ENCODE peak calls at places on chromosomes 16 and 17, in seven cellular contexts. One of them, this sample, is unnamed.

GRCh38 chr17:78967782-78968362 is 11.9 kb downstream of the LGALS3BP start:
- DNase-seq in OCI-LY7: no peak
- DNase-seq in caudate nucleus: no peak
- DNase-seq in CD4-positive, alpha-beta memory T cell: no peak
- DNase-seq in RWPE1: no peak
- DNase-seq in osteoblast: peak
- DNase-seq in left ventricle myocardium inferior: no peak
- DNase-seq in this sample: no peak

GRCh38 chr17:28574536-28574935 is 2.2 kb downstream of the ALDOC start:
- DNase-seq in OCI-LY7: no peak
- DNase-seq in caudate nucleus: no peak
- DNase-seq in CD4-positive, alpha-beta memory T cell: no peak
- DNase-seq in RWPE1: no peak
- DNase-seq in osteoblast: no peak
- DNase-seq in left ventricle myocardium inferior: no peak
- DNase-seq in this sample: no peak

GRCh38 chr17:41013606-41014005 is 4.7 kb upstream of the KRTAP3-1 start:
- DNase-seq in OCI-LY7: no peak
- DNase-seq in caudate nucleus: no peak
- DNase-seq in CD4-positive, alpha-beta memory T cell: no peak
- DNase-seq in RWPE1: no peak
- DNase-seq in osteoblast: no peak
- DNase-seq in left ventricle myocardium inferior: no peak
- DNase-seq in this sample: no peak

GRCh38 chr17:8426802-8427201 is 8.9 kb upstream of the NDEL1 start:
- DNase-seq in OCI-LY7: no peak
- DNase-seq in caudate nucleus: no peak
- DNase-seq in CD4-positive, alpha-beta memory T cell: no peak
- DNase-seq in RWPE1: no peak
- DNase-seq in osteoblast: no peak
- DNase-seq in left ventricle myocardium inferior: no peak
- DNase-seq in this sample: no peak

GRCh38 chr16:51734220-51734619 is 583.1 kb upstream of the SALL1 start:
- DNase-seq in OCI-LY7: no peak
- DNase-seq in caudate nucleus: no peak
- DNase-seq in CD4-positive, alpha-beta memory T cell: no peak
- DNase-seq in RWPE1: no peak
- DNase-seq in osteoblast: no peak
- DNase-seq in left ventricle myocardium inferior: no peak
- DNase-seq in this sample: no peak

GRCh38 chr17:4598776-4599504 is 14.6 kb downstream of the SMTNL2 start:
- DNase-seq in OCI-LY7: no peak
- DNase-seq in caudate nucleus: no peak
- DNase-seq in CD4-positive, alpha-beta memory T cell: no peak
- DNase-seq in RWPE1: no peak
- DNase-seq in osteoblast: peak
- DNase-seq in left ventricle myocardium inferior: peak
- DNase-seq in this sample: no peak

GRCh38 chr17:69067274-69068047 is 6.7 kb upstream of the ABCA9 start:
- DNase-seq in OCI-LY7: peak
- DNase-seq in caudate nucleus: no peak
- DNase-seq in CD4-positive, alpha-beta memory T cell: no peak
- DNase-seq in RWPE1: no peak
- DNase-seq in osteoblast: no peak
- DNase-seq in left ventricle myocardium inferior: no peak
- DNase-seq in this sample: no peak

GRCh38 chr17:81004336-81005015 is 12.8 kb downstream of the CHMP6 start:
- DNase-seq in OCI-LY7: no peak
- DNase-seq in caudate nucleus: no peak
- DNase-seq in CD4-positive, alpha-beta memory T cell: no peak
- DNase-seq in RWPE1: no peak
- DNase-seq in osteoblast: peak
- DNase-seq in left ventricle myocardium inferior: no peak
- DNase-seq in this sample: no peak

DNA sequence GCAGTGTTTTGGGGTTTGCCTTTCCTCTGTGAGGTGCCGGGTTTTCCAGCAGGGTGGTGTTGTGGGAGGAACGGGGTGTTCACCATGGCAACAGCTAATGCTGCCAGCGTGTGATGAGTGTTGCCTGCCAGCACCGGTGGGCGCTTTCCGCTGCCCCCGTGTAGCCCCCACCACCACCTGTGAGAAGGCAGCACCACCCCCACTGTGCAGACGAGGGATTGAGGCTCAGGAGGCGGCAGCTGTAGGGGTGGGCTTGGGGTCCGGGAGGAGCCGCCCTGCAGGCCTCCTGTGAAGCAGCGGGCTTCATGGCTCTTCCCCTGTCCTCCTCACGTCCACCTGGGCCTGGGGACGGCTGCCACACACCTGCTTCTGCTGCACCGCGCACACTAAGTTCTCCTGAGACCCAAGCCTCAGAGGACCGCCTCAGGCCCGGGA is 5.2 kb downstream of the RAB40C start:
- DNase-seq in OCI-LY7: no peak
- DNase-seq in caudate nucleus: no peak
- DNase-seq in CD4-positive, alpha-beta memory T cell: no peak
- DNase-seq in RWPE1: no peak
- DNase-seq in osteoblast: peak
- DNase-seq in left ventricle myocardium inferior: no peak
- DNase-seq in this sample: no peak
- H3K27ac ChIP-seq in OCI-LY7: no peak
- H3K27ac ChIP-seq in caudate nucleus: peak
- H3K27ac ChIP-seq in CD4-positive, alpha-beta memory T cell: no peak
- H3K27ac ChIP-seq in RWPE1: no peak
- H3K27ac ChIP-seq in osteoblast: no peak
- H3K27ac ChIP-seq in left ventricle myocardium inferior: no peak
- H3K27ac ChIP-seq in this sample: no peak

GRCh38 chr16:2025878-2026460 is 733 bp upstream of the NHERF2 start:
- DNase-seq in OCI-LY7: no peak
- DNase-seq in caudate nucleus: no peak
- DNase-seq in CD4-positive, alpha-beta memory T cell: no peak
- DNase-seq in RWPE1: no peak
- DNase-seq in osteoblast: no peak
- DNase-seq in left ventricle myocardium inferior: no peak
- DNase-seq in this sample: no peak
- H3K27ac ChIP-seq in OCI-LY7: no peak
- H3K27ac ChIP-seq in caudate nucleus: no peak
- H3K27ac ChIP-seq in CD4-positive, alpha-beta memory T cell: no peak
- H3K27ac ChIP-seq in RWPE1: peak
- H3K27ac ChIP-seq in osteoblast: no peak
- H3K27ac ChIP-seq in left ventricle myocardium inferior: peak
- H3K27ac ChIP-seq in this sample: no peak

GRCh38 chr17:57579245-57579644 is 165.9 kb downstream of the CCDC182 start:
- DNase-seq in OCI-LY7: no peak
- DNase-seq in caudate nucleus: no peak
- DNase-seq in CD4-positive, alpha-beta memory T cell: no peak
- DNase-seq in RWPE1: no peak
- DNase-seq in osteoblast: peak
- DNase-seq in left ventricle myocardium inferior: no peak
- DNase-seq in this sample: no peak

GRCh38 chr17:57578608-57578990 is 166.5 kb downstream of the CCDC182 start:
- DNase-seq in OCI-LY7: no peak
- DNase-seq in caudate nucleus: no peak
- DNase-seq in CD4-positive, alpha-beta memory T cell: no peak
- DNase-seq in RWPE1: no peak
- DNase-seq in osteoblast: no peak
- DNase-seq in left ventricle myocardium inferior: no peak
- DNase-seq in this sample: no peak

GRCh38 chr17:57580055-57580739 is 164.9 kb downstream of the CCDC182 start:
- DNase-seq in OCI-LY7: no peak
- DNase-seq in caudate nucleus: no peak
- DNase-seq in CD4-positive, alpha-beta memory T cell: no peak
- DNase-seq in RWPE1: no peak
- DNase-seq in osteoblast: peak
- DNase-seq in left ventricle myocardium inferior: no peak
- DNase-seq in this sample: no peak

GRCh38 chr17:57576744-57577143 is 168.4 kb downstream of the CCDC182 start:
- DNase-seq in OCI-LY7: no peak
- DNase-seq in caudate nucleus: no peak
- DNase-seq in CD4-positive, alpha-beta memory T cell: no peak
- DNase-seq in RWPE1: no peak
- DNase-seq in osteoblast: no peak
- DNase-seq in left ventricle myocardium inferior: no peak
- DNase-seq in this sample: no peak

DNA sequence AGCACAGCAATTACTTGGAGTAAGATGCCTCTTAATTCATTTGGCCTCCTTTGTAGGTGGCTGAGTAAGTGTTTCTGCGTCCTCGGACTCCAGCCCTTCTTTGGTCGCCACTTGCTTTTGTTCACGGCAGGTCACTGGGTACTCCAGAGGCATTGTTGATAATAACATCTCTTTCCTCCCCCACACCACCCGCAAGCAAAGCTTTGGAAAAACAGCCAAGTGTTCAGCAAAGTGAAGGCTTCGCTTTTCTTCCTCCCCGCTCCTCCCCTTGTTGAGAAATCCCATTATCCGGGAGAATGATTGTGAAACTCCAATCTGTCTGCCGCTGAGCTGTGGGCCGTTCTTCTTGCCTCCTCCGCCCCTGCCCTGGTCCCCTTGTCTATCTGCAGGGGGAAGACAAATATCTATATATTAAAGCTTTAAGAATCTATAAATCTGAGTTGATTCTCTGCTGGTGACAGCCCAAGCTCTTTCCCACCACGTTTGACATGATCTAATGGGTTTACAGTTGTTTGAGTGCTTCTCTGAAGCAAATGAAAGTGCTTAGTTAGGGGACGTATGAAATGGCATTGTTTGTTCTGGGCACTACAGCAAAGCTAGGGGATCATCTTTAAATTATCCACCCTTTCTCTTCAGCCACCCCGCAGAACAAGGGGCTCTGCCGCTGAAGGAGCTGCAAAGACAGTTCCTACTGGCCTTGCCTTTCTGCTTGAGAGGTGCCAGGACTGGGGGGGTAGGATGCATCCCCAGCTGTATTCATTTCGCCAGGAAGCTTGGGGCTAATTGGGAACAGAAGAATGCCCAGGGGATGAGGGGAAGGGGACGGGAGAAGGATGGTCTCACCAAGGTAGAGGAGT is 167.1 kb downstream of the CCDC182 start:
- DNase-seq in OCI-LY7: no peak
- DNase-seq in caudate nucleus: no peak
- DNase-seq in CD4-positive, alpha-beta memory T cell: no peak
- DNase-seq in RWPE1: no peak
- DNase-seq in osteoblast: peak
- DNase-seq in left ventricle myocardium inferior: peak
- DNase-seq in this sample: no peak
- H3K27ac ChIP-seq in OCI-LY7: no peak
- H3K27ac ChIP-seq in caudate nucleus: peak
- H3K27ac ChIP-seq in CD4-positive, alpha-beta memory T cell: no peak
- H3K27ac ChIP-seq in RWPE1: peak
- H3K27ac ChIP-seq in osteoblast: no peak
- H3K27ac ChIP-seq in left ventricle myocardium inferior: peak
- H3K27ac ChIP-seq in this sample: peak

DNA sequence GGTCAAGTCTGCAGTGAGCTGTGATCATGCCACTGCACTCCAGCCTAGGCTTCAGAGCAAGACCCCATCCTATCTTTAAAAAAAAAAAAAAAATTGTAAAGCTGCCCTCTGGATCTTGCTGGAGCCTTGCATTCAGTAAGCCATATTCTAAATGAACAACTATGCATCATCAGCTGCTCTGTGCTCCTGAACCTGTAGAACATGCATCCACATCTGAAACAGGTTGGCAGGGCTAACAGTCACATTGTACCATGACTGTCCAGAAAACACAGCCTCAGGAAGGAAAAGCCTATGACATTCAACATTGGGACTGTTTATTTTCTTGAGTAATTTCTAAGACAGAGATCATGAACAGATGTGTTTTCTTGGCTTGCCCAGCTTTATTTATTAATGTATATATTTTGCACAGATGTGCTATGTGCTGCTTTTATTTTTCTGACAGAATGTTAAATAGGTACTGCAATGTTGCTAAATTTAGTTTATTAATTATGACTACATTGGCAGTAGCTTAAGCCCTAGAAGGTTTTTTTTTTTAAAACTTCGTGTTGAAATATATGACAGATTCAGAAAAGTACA is 19.8 kb downstream of the ACSF2 start:
- DNase-seq in OCI-LY7: no peak
- DNase-seq in caudate nucleus: no peak
- DNase-seq in CD4-positive, alpha-beta memory T cell: no peak
- DNase-seq in RWPE1: no peak
- DNase-seq in osteoblast: no peak
- DNase-seq in left ventricle myocardium inferior: no peak
- DNase-seq in this sample: no peak
- H3K27ac ChIP-seq in OCI-LY7: no peak
- H3K27ac ChIP-seq in caudate nucleus: no peak
- H3K27ac ChIP-seq in CD4-positive, alpha-beta memory T cell: no peak
- H3K27ac ChIP-seq in RWPE1: no peak
- H3K27ac ChIP-seq in osteoblast: no peak
- H3K27ac ChIP-seq in left ventricle myocardium inferior: no peak
- H3K27ac ChIP-seq in this sample: no peak

DNA sequence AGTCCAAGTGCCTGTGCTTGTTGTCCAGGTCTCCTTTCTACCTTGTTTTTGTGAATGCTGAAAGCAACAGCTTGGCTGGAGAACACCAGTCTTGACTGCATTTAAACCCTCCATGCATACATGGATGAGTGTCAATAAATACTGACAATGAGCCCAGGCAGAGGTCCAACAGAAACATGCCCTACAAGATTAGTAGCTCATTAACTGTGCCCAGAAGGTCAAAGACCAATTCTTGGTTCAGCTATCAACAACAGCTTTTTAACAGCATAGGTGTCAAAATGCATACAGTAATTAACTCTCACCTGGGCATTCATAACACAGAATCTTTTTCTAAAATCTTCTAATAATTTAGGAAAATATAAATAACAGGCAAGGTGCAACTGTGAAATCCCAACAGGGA is 63.2 kb downstream of the N4BP1 start:
- DNase-seq in OCI-LY7: no peak
- DNase-seq in caudate nucleus: no peak
- DNase-seq in CD4-positive, alpha-beta memory T cell: no peak
- DNase-seq in RWPE1: no peak
- DNase-seq in osteoblast: no peak
- DNase-seq in left ventricle myocardium inferior: no peak
- DNase-seq in this sample: no peak
- H3K27ac ChIP-seq in OCI-LY7: no peak
- H3K27ac ChIP-seq in caudate nucleus: no peak
- H3K27ac ChIP-seq in CD4-positive, alpha-beta memory T cell: no peak
- H3K27ac ChIP-seq in RWPE1: no peak
- H3K27ac ChIP-seq in osteoblast: no peak
- H3K27ac ChIP-seq in left ventricle myocardium inferior: peak
- H3K27ac ChIP-seq in this sample: no peak

DNA sequence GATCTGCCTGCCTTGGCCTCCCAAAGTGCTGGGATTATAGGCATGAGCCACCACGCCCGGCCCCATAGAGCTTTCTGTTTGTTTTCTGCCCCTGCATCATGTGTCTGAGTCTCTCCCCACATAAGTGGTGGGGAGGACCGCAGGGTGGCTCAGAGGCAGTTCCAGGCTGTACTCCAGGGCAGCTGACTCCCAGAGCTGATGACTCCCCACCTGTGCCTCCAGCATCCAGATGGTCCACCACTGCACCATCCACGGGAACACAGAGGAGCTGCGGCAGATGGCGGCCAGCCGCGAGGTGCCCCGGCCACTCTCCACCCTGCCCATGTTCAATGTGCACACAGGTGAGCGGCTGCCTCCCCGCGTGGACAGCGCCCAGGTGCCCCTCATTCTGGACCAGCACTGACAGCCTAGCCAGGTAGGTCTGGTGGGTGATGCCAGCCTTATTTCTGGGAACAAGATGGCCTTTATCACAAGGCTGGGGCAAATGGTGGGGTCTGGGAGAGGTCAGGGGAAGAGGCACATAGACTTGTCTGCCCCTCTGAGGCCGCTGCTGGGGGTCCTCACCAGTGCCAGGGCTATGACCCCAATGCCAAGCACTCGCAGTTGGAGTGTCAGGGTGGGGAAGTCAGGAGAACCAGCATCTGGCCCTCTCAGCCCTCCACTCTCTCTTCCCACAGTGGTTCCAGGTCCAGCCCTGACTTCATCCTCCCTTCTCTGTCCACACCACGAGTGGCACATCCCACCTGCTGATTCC is 9.4 kb downstream of the SGCA start:
- DNase-seq in OCI-LY7: no peak
- DNase-seq in caudate nucleus: no peak
- DNase-seq in CD4-positive, alpha-beta memory T cell: no peak
- DNase-seq in RWPE1: no peak
- DNase-seq in osteoblast: peak
- DNase-seq in left ventricle myocardium inferior: no peak
- DNase-seq in this sample: no peak
- H3K27ac ChIP-seq in OCI-LY7: no peak
- H3K27ac ChIP-seq in caudate nucleus: no peak
- H3K27ac ChIP-seq in CD4-positive, alpha-beta memory T cell: no peak
- H3K27ac ChIP-seq in RWPE1: peak
- H3K27ac ChIP-seq in osteoblast: peak
- H3K27ac ChIP-seq in left ventricle myocardium inferior: peak
- H3K27ac ChIP-seq in this sample: no peak